ENCODE peak calls at places on chromosome X, in four cellular contexts. V is HFF-Myc, S is ureter, L is MV-4-11. U is an unnamed sample.

GRCh38 chrX:666762-667161 is 36.2 kb downstream of the SHOX start:
- DNase-seq in L (no peak), V (no peak), S (no peak), U (no peak)

GRCh38 chrX:19739683-19740082 is 147.7 kb downstream of the SH3KBP1 start:
- DNase-seq in L (peak; percentile 32), V (peak; percentile 41), S (peak; percentile 54), U (no peak)

GRCh38 chrX:119602701-119603255 is 3.4 kb downstream of the NKRF start:
- DNase-seq in V (no peak), L (no peak), S (no peak), U (no peak)

GRCh38 chrX:1466232-1466661 is 13.5 kb upstream of the ASMTL start:
- DNase-seq in S (peak; percentile 37), V (no peak), L (no peak), U (peak; percentile 27)

GRCh38 chrX:74383611-74384010 is 37.7 kb upstream of the SLC16A2 start:
- DNase-seq in L (peak; percentile 49), V (peak; percentile 20), S (no peak), U (no peak)

GRCh38 chrX:153209347-153209746 is 30.3 kb downstream of the MAGEA1 start:
- DNase-seq in V (no peak), S (no peak), L (no peak), U (no peak)

GRCh38 chrX:40148439-40149285 is 50.9 kb upstream of the BCOR start:
- DNase-seq in V (no peak), S (no peak), L (peak; percentile 67), U (no peak)

GRCh38 chrX:13151806-13152510 is 107.5 kb upstream of the FAM9C start:
- DNase-seq in S (no peak), V (no peak), L (no peak), U (no peak)

GRCh38 chrX:71253253-71254091 is 468 bp downstream of the ZMYM3 start:
- DNase-seq in L (peak; percentile 19), V (no peak), S (peak; percentile 53), U (no peak)

GRCh38 chrX:40749874-40750273 is 14.5 kb upstream of the MED14 start:
- DNase-seq in S (no peak), V (no peak), L (peak; percentile 49), U (no peak)

GRCh38 chrX:122626871-122627270 is 557.2 kb upstream of the GRIA3 start:
- DNase-seq in V (no peak), L (no peak), S (no peak), U (no peak)

GRCh38 chrX:107154787-107155620 is 36.4 kb upstream of the RBM41 start:
- DNase-seq in S (no peak), V (peak; percentile 11), L (peak; percentile 63), U (no peak)

GRCh38 chrX:101260435-101260834 is 30.7 kb downstream of the TAF7L start:
- DNase-seq in L (no peak), V (no peak), S (no peak), U (no peak)

GRCh38 chrX:11908371-11908770 is 150.3 kb downstream of the MSL3 start:
- DNase-seq in L (peak; percentile 7), V (no peak), S (no peak), U (no peak)

GRCh38 chrX:73262991-73263390 is 48.3 kb upstream of the NAP1L2 start:
- DNase-seq in L (no peak), S (no peak), V (no peak), U (no peak)

GRCh38 chrX:27336466-27337091 is 126.6 kb downstream of the PPP4R3C start:
- DNase-seq in V (peak; percentile 0), L (peak; percentile 17), S (no peak), U (no peak)

GRCh38 chrX:129823523-129823922 is 20.2 kb downstream of the ZDHHC9 start:
- DNase-seq in S (no peak), L (no peak), V (no peak), U (no peak)

GRCh38 chrX:53421772-53422090 is 723 bp downstream of the SMC1A start:
- DNase-seq in S (no peak), V (no peak), L (no peak), U (no peak)

GRCh38 chrX:5163663-5164062 is 1065.0 kb downstream of the NLGN4X start:
- DNase-seq in L (peak; percentile 24), S (no peak), V (no peak), U (no peak)

GRCh38 chrX:154370300-154370881 is 4.0 kb downstream of the FLNA start:
- DNase-seq in L (no peak), V (no peak), S (no peak), U (no peak)

GRCh38 chrX:39642071-39642470 is 455.7 kb downstream of the BCOR start:
- DNase-seq in L (no peak), V (no peak), S (no peak), U (no peak)

GRCh38 chrX:10904220-10904619 is 206.9 kb upstream of the HCCS start:
- DNase-seq in L (no peak), V (no peak), S (no peak), U (no peak)

GRCh38 chrX:70247252-70247651 is 12.8 kb downstream of the P2RY4 start:
- DNase-seq in V (no peak), L (no peak), S (no peak), U (no peak)

GRCh38 chrX:11768039-11768438 is 10.0 kb downstream of the MSL3 start:
- DNase-seq in S (no peak), V (no peak), L (peak; percentile 86), U (no peak)

GRCh38 chrX:100512471-100512870 is 72.3 kb upstream of the TNMD start:
- DNase-seq in L (no peak), S (no peak), V (peak; percentile 1), U (no peak)

GRCh38 chrX:96719161-96719875 is 34.7 kb downstream of the DIAPH2 start:
- DNase-seq in L (no peak), S (no peak), V (no peak), U (no peak)

GRCh38 chrX:3175659-3176438 is 134.6 kb downstream of the ARSF start:
- DNase-seq in S (no peak), L (no peak), V (no peak), U (no peak)

GRCh38 chrX:131405497-131405896 is 116.4 kb upstream of the IGSF1 start:
- DNase-seq in V (no peak), S (no peak), L (no peak), U (no peak)

GRCh38 chrX:96650023-96650422 is 34.6 kb upstream of the DIAPH2 start:
- DNase-seq in V (no peak), L (peak; percentile 6), S (no peak), U (no peak)